ENCODE peak calls at places on chromosomes 5 and 9, in five cellular contexts. M, V, W, O and F are unnamed samples.

GRCh38 chr9:98485706-98486105 is 223.0 kb downstream of the GABBR2 start:
- DNase-seq in M (no peak), V (no peak), W (no peak), O (no peak), F (no peak)

GRCh38 chr5:122295138-122295537 is 16.9 kb upstream of the SNCAIP start:
- DNase-seq in M (no peak), V (no peak), W (peak; percentile 33), O (no peak), F (no peak)

GRCh38 chr5:137730331-137730730 is 5.6 kb downstream of the KLHL3 start:
- DNase-seq in M (peak; percentile 69), V (no peak), W (no peak), O (no peak), F (no peak)

GRCh38 chr5:140240987-140241706 is 61.8 kb downstream of the PFDN1 start:
- DNase-seq in M (peak; percentile 89), V (peak; percentile 90), W (peak; percentile 95), O (peak; percentile 88), F (peak; percentile 91)

GRCh38 chr5:8322478-8322877 is 453.5 kb downstream of the MTRR start:
- DNase-seq in M (no peak), V (no peak), W (no peak), O (no peak), F (no peak)

GRCh38 chr5:78886650-78887230 is 98.4 kb downstream of the ARSB start:
- DNase-seq in M (peak; percentile 33), V (no peak), W (no peak), O (no peak), F (no peak)

GRCh38 chr5:126365446-126366198 is 57.6 kb upstream of the GRAMD2B start:
- DNase-seq in M (peak; percentile 22), V (peak; percentile 34), W (no peak), O (no peak), F (no peak)

GRCh38 chr5:133384120-133384855 is 228.1 kb downstream of the FSTL4 start:
- DNase-seq in M (no peak), V (no peak), W (peak; percentile 11), O (no peak), F (no peak)

GRCh38 chr5:103519550-103519949 is 43.0 kb downstream of the NUDT12 start:
- DNase-seq in M (peak; percentile 15), V (peak; percentile 19), W (peak; percentile 35), O (no peak), F (no peak)

GRCh38 chr9:136582977-136583735 is 37.3 kb upstream of the NOTCH1 start:
- DNase-seq in M (no peak), V (no peak), W (no peak), O (no peak), F (no peak)

GRCh38 chr9:89668216-89668867 is 63.5 kb downstream of the GADD45G start:
- DNase-seq in M (no peak), V (no peak), W (no peak), O (no peak), F (no peak)

GRCh38 chr9:136225366-136225747 is 20.3 kb downstream of the QSOX2 start:
- DNase-seq in M (no peak), V (no peak), W (no peak), O (no peak), F (no peak)

GRCh38 chr5:126373621-126374416 is 49.4 kb upstream of the GRAMD2B start:
- DNase-seq in M (no peak), V (no peak), W (no peak), O (no peak), F (no peak)

GRCh38 chr9:101398930-101399640 is 434 bp downstream of the ZNF189 start:
- DNase-seq in M (no peak), V (peak; percentile 13), W (peak; percentile 12), O (no peak), F (peak; percentile 40)

GRCh38 chr9:36029765-36030528 is 6.8 kb upstream of the RECK start:
- DNase-seq in M (peak; percentile 99), V (peak; percentile 35), W (no peak), O (peak; percentile 91), F (peak; percentile 98)

GRCh38 chr9:112249277-112249676 is 74.2 kb upstream of the SUSD1 start:
- DNase-seq in M (peak; percentile 31), V (no peak), W (no peak), O (no peak), F (peak; percentile 32)

GRCh38 chr9:128685636-128686489 is 3.2 kb upstream of the SET start:
- DNase-seq in M (no peak), V (peak; percentile 57), W (no peak), O (no peak), F (peak; percentile 65)

GRCh38 chr5:115461093-115461492 is 83.5 kb downstream of the FEM1C start:
- DNase-seq in M (peak; percentile 71), V (no peak), W (no peak), O (no peak), F (peak; percentile 79)

GRCh38 chr9:109640232-109641078 is 139.5 kb upstream of the PALM2AKAP2 start:
- DNase-seq in M (no peak), V (peak; percentile 60), W (peak; percentile 76), O (no peak), F (peak; percentile 4)

GRCh38 chr9:100013573-100013972 is 85.2 kb downstream of the ERP44 start:
- DNase-seq in M (no peak), V (no peak), W (no peak), O (no peak), F (no peak)

GRCh38 chr9:94905606-94906005 is 179.1 kb downstream of the AOPEP start:
- DNase-seq in M (no peak), V (no peak), W (peak; percentile 54), O (no peak), F (no peak)
- TF ChIP-seq CTCF in M (no peak), V (no peak), W (no peak), O (no peak), F (no peak)

GRCh38 chr5:168295574-168296201 is 4.2 kb downstream of the WWC1 start:
- DNase-seq in M (peak; percentile 63), V (peak; percentile 70), W (peak; percentile 71), O (peak; percentile 60), F (peak; percentile 32)
- H3K4me3 ChIP-seq in M (no peak overlapping the region), V (no peak overlapping the region), W (no peak overlapping the region), O (no peak overlapping the region), F (no peak overlapping the region)

DNA sequence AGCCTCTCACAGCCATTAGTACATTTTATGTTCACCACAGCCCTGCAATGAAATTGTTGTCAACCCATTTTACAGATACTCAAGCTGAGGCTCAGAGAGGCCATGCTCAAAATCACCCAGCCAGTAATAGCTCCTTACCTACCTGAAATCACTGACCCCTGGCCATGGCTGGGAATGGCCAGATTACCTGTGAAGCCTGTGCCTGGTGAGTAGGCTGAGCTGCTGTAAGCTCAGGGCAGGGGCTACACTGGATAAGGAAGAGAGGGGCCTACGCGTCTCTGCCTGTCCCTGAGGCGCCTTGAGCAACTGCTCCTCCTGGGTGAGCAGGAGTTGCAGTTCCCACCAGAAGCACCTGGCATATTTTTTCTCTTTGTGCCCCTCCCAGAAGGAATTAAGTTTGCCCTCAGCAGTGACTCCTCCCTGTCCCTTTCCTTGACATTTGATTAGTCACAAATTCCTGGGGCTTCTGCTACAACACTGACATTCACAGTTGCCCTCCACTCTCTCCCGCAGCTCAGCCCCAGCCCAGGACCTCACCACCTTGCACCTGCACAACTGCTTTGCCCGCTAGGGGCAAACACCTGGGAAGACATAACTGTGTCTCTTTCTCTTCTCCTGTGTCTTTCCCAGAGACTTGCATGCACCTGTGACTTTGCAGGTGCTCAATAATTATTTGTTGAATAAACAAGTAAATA is 5.7 kb downstream of the CLTB start:
- DNase-seq in M (no peak), V (no peak), W (no peak), O (no peak), F (no peak)
- TF ChIP-seq CTCF in M (no peak), V (no peak), W (no peak), O (no peak), F (no peak)

GRCh38 chr9:122173670-122174069 is 14.0 kb downstream of the MORN5 start:
- DNase-seq in M (no peak), V (no peak), W (no peak), O (no peak), F (no peak)
- H3K4me3 ChIP-seq in M (no peak overlapping the region), V (no peak overlapping the region), W (no peak overlapping the region), O (no peak overlapping the region), F (no peak overlapping the region)

GRCh38 chr9:21812945-21813568 is 10.6 kb downstream of the MTAP start:
- DNase-seq in M (peak; percentile 78), V (peak; percentile 81), W (peak; percentile 73), O (peak; percentile 71), F (peak; percentile 74)
- TF ChIP-seq CTCF in M (peak; percentile 91), V (peak; percentile 78), W (peak; percentile 90), O (peak; percentile 81), F (peak; percentile 92)

DNA sequence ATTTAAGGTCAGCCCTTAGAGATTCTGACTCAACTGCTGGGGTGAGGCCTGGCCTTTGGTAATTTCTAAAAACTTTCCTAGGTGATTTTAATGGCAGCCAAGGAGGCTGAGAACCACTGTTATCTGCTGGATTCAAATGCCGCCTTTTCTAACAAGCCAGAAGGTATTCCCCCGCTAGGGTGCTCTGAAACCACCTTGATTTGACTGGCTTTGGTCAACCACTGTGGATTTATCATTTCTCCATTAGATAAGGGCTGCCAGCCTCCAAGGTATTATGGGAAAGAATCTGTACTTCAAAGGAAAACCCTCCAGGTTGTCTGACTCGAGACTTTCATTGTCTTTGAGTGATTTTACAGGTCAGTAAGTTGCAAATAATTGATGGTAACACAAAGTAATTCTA is 4.3 kb downstream of the ANXA6 start:
- DNase-seq in M (no peak), V (no peak), W (no peak), O (no peak), F (no peak)
- H3K4me3 ChIP-seq in M (no peak overlapping the region), V (no peak overlapping the region), W (no peak overlapping the region), O (no peak overlapping the region), F (no peak overlapping the region)

GRCh38 chr5:129511291-129511690 is 51.2 kb downstream of the ADAMTS19 start:
- DNase-seq in M (peak; percentile 17), V (no peak), W (no peak), O (peak; percentile 12), F (peak; percentile 22)
- TF ChIP-seq CTCF in M (no peak), V (no peak), W (no peak), O (no peak), F (no peak)

DNA sequence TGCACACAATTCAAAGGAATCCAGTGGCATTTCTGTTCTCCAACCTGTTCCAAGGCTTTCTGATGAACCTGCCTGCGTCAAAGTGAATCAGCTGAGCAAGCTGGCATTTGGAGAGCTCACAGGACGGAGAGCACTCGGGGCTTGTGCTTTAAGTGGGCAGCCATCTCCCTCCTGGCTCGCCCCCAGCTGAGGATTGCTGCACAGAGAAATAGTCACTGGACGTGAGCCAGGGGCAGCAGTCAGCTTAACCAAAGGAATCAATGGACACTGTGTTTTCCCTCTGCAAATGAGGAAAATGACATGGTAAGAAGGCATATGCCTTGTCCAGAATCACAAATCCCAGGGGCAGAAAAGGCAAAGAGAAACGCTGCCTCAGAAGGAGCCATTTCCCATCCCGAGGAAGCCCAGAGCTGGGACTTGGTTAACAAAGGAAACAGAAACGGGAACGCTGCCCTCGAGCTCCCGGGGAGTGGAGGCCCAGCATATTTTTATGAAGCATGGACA is 299.4 kb downstream of the ZSWIM6 start:
- DNase-seq in M (peak; percentile 28), V (peak; percentile 21), W (peak; percentile 58), O (no peak), F (no peak)
- H3K4me3 ChIP-seq in M (no peak overlapping the region), V (no peak overlapping the region), W (no peak overlapping the region), O (no peak overlapping the region), F (no peak overlapping the region)